ENCODE peak calls at places on chromosomes 12 and 14, in nine cellular contexts. U is stimulated activated CD4-positive, alpha-beta T cell treated with anti-CD3 and anti-CD28 coated beads, Interleukin-4, amount 100 ng/mL, for 48 hours; R is activated CD4-positive, alpha-beta T cell treated with anti-CD3 and anti-CD28 coated beads for 48 hours; K is neural crest cell; D is right lobe of liver; P is HuH-7.5; W is prostate gland; N is T47D; M is sigmoid colon. O is an unnamed sample.

GRCh38 chr14:32679927-32680612 is 258.6 kb upstream of the NPAS3 start:
- DNase-seq in M (no peak), P (no peak), U (no peak), R (no peak), D (no peak), N (no peak), K (no peak), W (no peak), O (no peak)

GRCh38 chr14:77889971-77890442 is 90.1 kb downstream of the ADCK1 start:
- DNase-seq in K (no peak), M (no peak), D (no peak), P (no peak), N (no peak), U (no peak), R (peak; percentile 8), W (no peak), O (no peak)

GRCh38 chr12:66217342-66217929 is 28.4 kb downstream of the IRAK3 start:
- DNase-seq in W (no peak), U (no peak), M (no peak), R (no peak), K (no peak), N (no peak), P (no peak), D (no peak), O (no peak)

GRCh38 chr12:51368640-51369517 is 22.3 kb downstream of the GALNT6 start:
- DNase-seq in P (no peak), U (peak; percentile 78), R (peak; percentile 89), W (peak; percentile 8), D (peak; percentile 68), K (no peak), N (no peak), M (no peak), O (no peak)

GRCh38 chr14:46279776-46280175 is 371.8 kb downstream of the RPL10L start:
- DNase-seq in W (no peak), P (no peak), U (no peak), M (no peak), K (no peak), N (no peak), R (no peak), D (no peak), O (no peak)

GRCh38 chr14:21614245-21614644 is 20.5 kb downstream of the OR10G2 start:
- DNase-seq in D (no peak), U (no peak), W (peak; percentile 9), M (no peak), P (no peak), K (no peak), N (peak; percentile 57), R (no peak), O (no peak)

GRCh38 chr12:3265406-3265805 is 188.2 kb downstream of the TSPAN9 start:
- DNase-seq in K (no peak), D (no peak), W (no peak), U (no peak), M (no peak), R (no peak), P (no peak), N (no peak), O (no peak)

GRCh38 chr12:127430401-127430800 is 836.6 kb upstream of the TMEM132C start:
- DNase-seq in U (no peak), D (no peak), W (no peak), K (no peak), R (no peak), N (no peak), M (no peak), P (no peak), O (no peak)